ENCODE peak calls at places on chromosome 13, in seven cellular contexts. A is breast epithelium, G is transverse colon, F is HepG2, O is vagina, X is K562, H is esophagus muscularis mucosa. N is an unnamed sample.

GRCh38 chr13:74820809-74821208 is 661.2 kb downstream of the TBC1D4 start:
- DNase-seq in H (no peak), O (no peak), G (no peak), X (no peak), A (no peak), F (no peak), N (no peak)

GRCh38 chr13:74204606-74205312 is 70.6 kb upstream of the KLF12 start:
- DNase-seq in F (no peak), G (no peak), X (no peak), A (no peak), O (no peak), H (no peak), N (no peak)

GRCh38 chr13:67048084-67048792 is 181.9 kb downstream of the PCDH9 start:
- DNase-seq in O (no peak), H (no peak), F (no peak), A (no peak), G (no peak), X (no peak), N (no peak)

GRCh38 chr13:25633108-25633507 is 261.3 kb downstream of the ATP8A2 start:
- DNase-seq in F (no peak), G (no peak), A (no peak), H (no peak), O (no peak), X (no peak), N (no peak)

GRCh38 chr13:39531646-39532045 is 71.3 kb downstream of the LHFPL6 start:
- DNase-seq in G (no peak), A (no peak), X (no peak), H (no peak), F (no peak), O (no peak), N (no peak)

GRCh38 chr13:82661126-82661525 is 1221.1 kb downstream of the SLITRK1 start:
- DNase-seq in A (no peak), F (peak; percentile 15), X (no peak), G (no peak), H (no peak), O (no peak), N (no peak)

GRCh38 chr13:33169273-33169980 is 116.1 kb downstream of the STARD13 start:
- DNase-seq in G (no peak), F (no peak), O (no peak), X (no peak), H (no peak), A (no peak), N (no peak)

GRCh38 chr13:102040812-102041211 is 361.0 kb downstream of the FGF14 start:
- DNase-seq in G (no peak), O (no peak), H (no peak), X (no peak), F (no peak), A (no peak), N (no peak)

GRCh38 chr13:43113603-43114002 is 90.2 kb downstream of the DNAJC15 start:
- DNase-seq in H (no peak), F (peak; percentile 25), A (no peak), X (no peak), G (no peak), O (no peak), N (no peak)

GRCh38 chr13:28983661-28984060 is 163.5 kb downstream of the MTUS2 start:
- DNase-seq in A (no peak), G (no peak), X (no peak), O (no peak), H (no peak), F (no peak), N (peak; percentile 27)

GRCh38 chr13:66427330-66427990 is 802.7 kb downstream of the PCDH9 start:
- DNase-seq in X (no peak), O (no peak), F (no peak), A (no peak), G (no peak), H (no peak), N (no peak)

GRCh38 chr13:78228940-78229339 is 310.3 kb upstream of the EDNRB start:
- DNase-seq in G (no peak), H (no peak), A (no peak), X (no peak), F (no peak), O (no peak), N (no peak)

GRCh38 chr13:34886987-34887386 is 55.1 kb upstream of the NBEA start:
- DNase-seq in O (no peak), F (no peak), A (no peak), X (no peak), H (no peak), G (no peak), N (no peak)

GRCh38 chr13:24784319-24784718 is 20.4 kb downstream of the RNF17 start:
- DNase-seq in O (no peak), A (no peak), X (no peak), H (no peak), F (no peak), G (no peak), N (no peak)

GRCh38 chr13:79989251-79989661 is 351.7 kb downstream of the SPRY2 start:
- DNase-seq in F (no peak), O (no peak), G (peak; percentile 49), A (no peak), H (no peak), X (no peak), N (no peak)

DNA sequence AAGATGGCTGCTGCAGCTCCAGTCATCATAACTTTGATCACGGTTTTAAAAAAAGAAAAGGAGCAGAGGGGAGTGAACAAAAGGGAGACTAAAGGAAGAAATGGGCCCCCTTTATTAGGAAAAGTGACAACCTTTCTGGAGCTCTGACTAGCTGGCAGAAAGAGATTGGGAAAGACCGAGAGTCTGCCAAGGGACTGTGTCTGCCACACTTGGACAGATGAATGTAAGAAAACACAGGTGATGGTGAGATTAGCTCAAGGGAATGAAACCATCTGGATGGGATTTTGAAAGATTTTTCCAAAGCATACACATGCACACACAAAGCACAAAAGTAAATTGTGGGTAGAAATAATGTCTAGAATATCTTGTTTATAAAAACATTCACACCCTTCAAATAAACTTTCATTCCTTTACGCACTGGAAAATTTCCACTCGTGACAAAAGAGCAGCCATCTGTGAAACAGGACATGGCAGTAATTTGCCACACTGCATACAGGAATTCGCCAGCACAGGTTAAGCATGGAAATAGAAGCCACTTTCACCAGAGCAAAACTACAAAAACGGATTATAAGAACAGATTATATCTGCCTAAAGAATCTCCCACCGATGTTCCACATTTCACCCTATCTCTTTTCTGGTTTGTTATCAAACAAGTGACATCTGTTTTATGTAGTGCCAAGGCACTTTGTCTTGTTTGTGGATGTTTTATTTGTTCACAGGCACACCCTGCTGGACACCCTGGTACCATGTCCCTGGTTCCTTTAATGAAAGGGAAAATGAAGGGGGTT is 819.5 kb downstream of the DIAPH3 start:
- DNase-seq in O (no peak), X (no peak), G (no peak), H (no peak), A (no peak), F (no peak), N (no peak)
- TF ChIP-seq POLR2A in O (no peak), X (no peak), G (no peak), H (no peak), A (no peak), F (no peak), N (no peak)

GRCh38 chr13:77022341-77022740 is 4.6 kb downstream of the FBXL3 start:
- DNase-seq in O (no peak), X (no peak), F (no peak), G (no peak), H (no peak), A (no peak), N (no peak)

GRCh38 chr13:77029436-77029835 is 2.5 kb upstream of the FBXL3 start:
- DNase-seq in X (no peak), F (no peak), A (no peak), H (no peak), O (no peak), G (no peak), N (no peak)

GRCh38 chr13:77026255-77026782 is 640 bp downstream of the FBXL3 start:
- DNase-seq in H (peak; percentile 94), F (peak; percentile 63), A (peak; percentile 69), X (peak; percentile 79), G (peak; percentile 94), O (no peak), N (peak; percentile 89)

GRCh38 chr13:77028202-77028601 is 1.2 kb upstream of the FBXL3 start:
- DNase-seq in O (no peak), A (no peak), G (no peak), H (no peak), F (no peak), X (no peak), N (no peak)

DNA sequence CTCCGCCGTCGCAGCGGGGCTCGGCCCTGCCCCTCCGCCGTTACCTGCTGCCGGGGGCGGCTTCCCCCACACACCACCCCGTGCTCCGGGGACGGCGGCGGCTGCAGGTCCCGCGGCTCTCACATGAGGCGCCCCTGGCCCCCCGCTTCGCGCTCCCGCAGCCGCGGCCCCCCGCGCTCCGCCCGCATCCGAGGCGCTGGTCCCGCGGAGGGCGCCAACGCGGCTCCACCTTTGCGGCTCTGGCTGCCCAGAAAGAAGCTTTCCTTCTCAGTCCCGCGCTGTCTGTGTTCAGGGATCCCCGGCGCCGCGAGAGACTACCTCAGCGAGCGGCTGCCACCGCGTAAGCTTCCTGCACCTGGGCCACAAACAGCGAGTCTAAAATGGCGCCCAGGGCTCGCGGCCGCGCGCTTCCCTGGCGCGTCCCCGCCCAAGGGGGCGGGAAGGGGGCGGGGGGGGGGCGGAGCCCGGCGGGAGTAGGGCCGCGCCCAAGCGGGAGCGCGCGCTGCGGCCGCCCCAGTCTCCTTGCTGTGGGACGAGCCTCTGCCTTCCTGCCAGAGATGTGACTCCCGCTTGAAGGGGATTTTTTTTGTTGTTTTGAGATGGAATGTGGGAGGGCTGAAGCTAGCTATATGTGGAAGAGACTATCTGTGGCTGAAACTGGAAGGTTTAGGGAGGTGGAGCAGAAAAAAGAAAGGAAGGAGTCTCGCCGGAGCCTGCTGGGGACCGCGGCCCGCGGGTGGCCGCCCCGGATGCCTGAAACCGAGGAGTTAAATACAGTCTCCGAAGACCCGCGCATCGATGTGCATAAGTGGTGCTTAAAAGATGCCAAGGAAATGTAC is at the start of gene FBXL3:
- DNase-seq in A (peak; percentile 81), G (peak; percentile 88), X (peak; percentile 85), O (no peak), H (peak; percentile 93), F (peak; percentile 46), N (peak; percentile 84)
- TF ChIP-seq POLR2AphosphoS5 in A (peak; percentile 89), G (peak; percentile 85), X (peak; percentile 85), O (peak; percentile 82), H (peak; percentile 69), F (peak; percentile 89), N (peak; percentile 80)

GRCh38 chr13:99422556-99423220 is 78.6 kb upstream of the TM9SF2 start:
- DNase-seq in X (no peak), H (no peak), G (no peak), O (no peak), A (no peak), F (no peak), N (peak; percentile 8)
- H3K4me1 ChIP-seq in X (peaks cover 14% of the 10 kb centered on the region), H (no peaks in the 10 kb centered on the region), G (peaks cover 5% of the 10 kb centered on the region), O (no peaks in the 10 kb centered on the region), A (no peaks in the 10 kb centered on the region), F (no peaks in the 10 kb centered on the region), N (no peaks in the 10 kb centered on the region)

DNA sequence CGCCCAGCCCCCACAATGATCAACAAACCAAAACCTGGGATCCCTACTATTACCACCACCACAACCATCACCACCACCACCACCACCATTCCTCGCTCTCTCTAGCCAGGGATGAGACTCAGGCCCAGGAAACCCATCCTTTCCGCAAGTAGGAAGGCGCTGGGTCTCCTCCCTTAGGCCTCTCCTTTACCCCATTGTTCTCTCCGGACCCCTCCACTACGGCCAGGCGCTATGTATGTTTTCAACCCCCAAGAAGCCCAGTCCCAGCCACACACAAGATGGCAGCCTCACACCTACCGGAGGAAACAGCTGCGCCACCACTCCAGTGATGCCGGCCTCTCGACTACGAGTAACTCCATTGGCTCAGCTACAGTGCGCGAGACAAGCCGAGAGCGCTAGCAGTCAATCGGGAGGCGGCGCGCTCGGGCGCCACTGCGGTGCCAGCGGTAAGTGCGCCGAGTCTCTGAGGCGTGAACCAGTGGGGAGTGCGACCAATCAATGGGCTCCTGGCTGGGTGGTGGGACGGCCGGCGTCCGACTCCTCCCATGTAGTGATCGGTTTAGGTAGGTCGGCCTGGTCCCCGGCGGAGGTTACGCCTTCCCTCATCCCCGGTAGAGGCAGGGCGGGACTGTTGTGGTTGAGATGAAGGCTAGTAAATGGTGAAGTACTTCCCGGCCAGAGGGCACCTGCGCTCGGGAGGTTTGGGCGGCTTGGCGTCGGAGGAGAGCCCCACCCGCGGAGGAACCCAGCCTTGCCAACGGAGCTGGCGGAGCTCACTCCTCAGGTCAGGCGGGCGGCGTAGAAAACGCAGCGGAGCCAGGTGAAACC is at the start of the genes CAB39L and SETDB2:
- DNase-seq in H (peak; percentile 100), X (peak; percentile 90), O (peak; percentile 100), G (peak; percentile 99), F (peak; percentile 98), A (peak; percentile 100), N (peak; percentile 99)
- TF ChIP-seq POLR2A in H (peak; percentile 25), X (peak; percentile 78), O (no peak), G (peak; percentile 93), F (peak; percentile 76), A (peak; percentile 39), N (no peak)

N was measured in stomach.